ENCODE peak calls at places on chromosomes 1 and 21, in nine cellular contexts. N is A549, M is transverse colon, T is ovary, Q is K562, F is suprapubic skin, P is sigmoid colon, H is H1, K is SK-N-SH. R is an unnamed sample.

GRCh38 chr1:217275617-217276398 is 355.1 kb downstream of the GPATCH2 start:
- DNase-seq in T (no peak), Q (no peak), H (no peak), F (no peak), P (no peak), N (no peak), K (peak), M (no peak), R (no peak)

GRCh38 chr1:103230061-103230460 is 121.7 kb upstream of the COL11A1 start:
- DNase-seq in F (no peak), H (no peak), M (no peak), T (no peak), P (no peak), N (no peak), K (no peak), Q (no peak), R (no peak)

GRCh38 chr21:46457801-46458314 is 833 bp upstream of the DIP2A start:
- DNase-seq in K (peak), N (peak), F (peak), M (peak), T (no peak), H (no peak), P (peak), Q (peak), R (no peak)

GRCh38 chr1:102970496-102971078 is 137.7 kb downstream of the COL11A1 start:
- DNase-seq in M (no peak), H (no peak), N (peak), T (no peak), Q (peak), F (no peak), K (peak), P (no peak), R (peak)

GRCh38 chr1:53311909-53312305 is 16.0 kb downstream of the LRP8 start:
- DNase-seq in P (no peak), H (no peak), N (no peak), K (peak), M (no peak), Q (no peak), F (no peak), T (no peak), R (no peak)

GRCh38 chr1:21520899-21521716 is 11.9 kb downstream of the ALPL start:
- DNase-seq in F (no peak), T (no peak), H (no peak), P (no peak), N (no peak), K (no peak), Q (no peak), M (no peak), R (no peak)

GRCh38 chr1:180415985-180416633 is 86.3 kb downstream of the ACBD6 start:
- DNase-seq in P (no peak), F (no peak), K (peak), M (no peak), T (no peak), Q (peak), H (no peak), N (peak), R (no peak)

GRCh38 chr1:64248065-64248464 is 44.6 kb downstream of the UBE2U start:
- DNase-seq in M (no peak), Q (no peak), H (no peak), F (no peak), N (no peak), K (no peak), T (no peak), P (no peak), R (no peak)

GRCh38 chr1:164801246-164801731 is 242.3 kb downstream of the PBX1 start:
- DNase-seq in Q (no peak), T (no peak), H (no peak), N (no peak), P (no peak), M (no peak), K (no peak), F (no peak), R (no peak)

GRCh38 chr1:24902471-24902891 is 27.6 kb downstream of the RUNX3 start:
- DNase-seq in H (no peak), Q (no peak), K (no peak), M (no peak), P (no peak), F (no peak), N (no peak), T (no peak), R (no peak)

GRCh38 chr1:29352719-29353420 is 116.5 kb downstream of the PTPRU start:
- DNase-seq in H (no peak), N (no peak), Q (no peak), F (no peak), K (no peak), T (no peak), P (no peak), M (no peak), R (no peak)

GRCh38 chr21:36567216-36567917 is 87.4 kb upstream of the CLDN14 start:
- DNase-seq in N (no peak), K (no peak), P (no peak), F (no peak), M (no peak), H (no peak), T (no peak), Q (no peak), R (no peak)

GRCh38 chr21:31326478-31327247 is 17.4 kb downstream of the TIAM1 start:
- DNase-seq in K (no peak), F (no peak), Q (no peak), P (no peak), M (peak), T (no peak), N (no peak), H (no peak), R (no peak)

GRCh38 chr1:225451340-225451739 is 23.5 kb upstream of the LBR start:
- DNase-seq in M (peak), Q (no peak), F (no peak), K (no peak), H (no peak), T (no peak), N (no peak), P (peak), R (no peak)

GRCh38 chr1:182304218-182305016 is 87.2 kb downstream of the GLUL start:
- DNase-seq in K (no peak), H (no peak), N (no peak), P (no peak), F (no peak), M (no peak), Q (no peak), T (no peak), R (peak)

GRCh38 chr1:160813215-160813614 is 17.2 kb downstream of the LY9 start:
- DNase-seq in T (no peak), F (no peak), Q (peak), K (no peak), H (no peak), P (no peak), M (no peak), N (peak), R (no peak)

GRCh38 chr21:26964379-26964778 is 2.5 kb downstream of the ADAMTS5 start:
- DNase-seq in M (peak), K (no peak), N (no peak), Q (no peak), T (peak), F (peak), H (no peak), P (peak), R (no peak)

GRCh38 chr1:30903343-30904034 is 5.1 kb downstream of the SDC3 start:
- DNase-seq in H (no peak), F (peak), P (peak), N (no peak), M (no peak), T (no peak), K (no peak), Q (no peak), R (no peak)

GRCh38 chr1:230289350-230289644 is 136.8 kb downstream of the PGBD5 start:
- DNase-seq in F (no peak), H (no peak), K (no peak), P (no peak), T (no peak), Q (no peak), N (no peak), M (no peak), R (no peak)

GRCh38 chr21:22842875-22843274 is 1844.7 kb downstream of the NCAM2 start:
- DNase-seq in Q (no peak), P (no peak), N (no peak), F (no peak), H (no peak), K (no peak), M (no peak), T (no peak), R (no peak)

GRCh38 chr1:53197301-53198205 is 929 bp downstream of the CPT2 start:
- DNase-seq in K (peak), T (no peak), H (no peak), F (no peak), Q (peak), M (no peak), N (no peak), P (peak), R (no peak)

GRCh38 chr1:57061369-57061768 is 95.6 kb upstream of the C8B start:
- DNase-seq in H (no peak), N (no peak), K (no peak), Q (no peak), P (no peak), M (no peak), T (no peak), F (no peak), R (no peak)

GRCh38 chr1:62962794-62963776 is 179.2 kb downstream of the ATG4C start:
- DNase-seq in H (peak), P (no peak), K (peak), T (no peak), M (peak), F (no peak), N (peak), Q (peak), R (peak)
- TF ChIP-seq EP300 in H (no peak), P (no peak), K (no peak), T (no peak), M (no peak), F (no peak), N (no peak), Q (no peak), R (no peak)

GRCh38 chr1:111777301-111777700 is 21.6 kb downstream of the DDX20 start:
- DNase-seq in Q (no peak), P (no peak), N (no peak), K (no peak), F (no peak), T (no peak), H (no peak), M (no peak), R (no peak)

GRCh38 chr1:111776397-111776796 is 20.7 kb downstream of the DDX20 start:
- DNase-seq in P (no peak), H (no peak), Q (no peak), T (no peak), M (no peak), F (no peak), K (no peak), N (no peak), R (no peak)

GRCh38 chr1:111778066-111778465 is 22.4 kb downstream of the DDX20 start:
- DNase-seq in H (no peak), K (no peak), P (no peak), M (no peak), N (no peak), T (no peak), F (no peak), Q (no peak), R (no peak)

GRCh38 chr1:111778541-111779051 is 22.9 kb downstream of the DDX20 start:
- DNase-seq in H (peak), N (no peak), K (no peak), T (no peak), Q (no peak), P (no peak), F (no peak), M (no peak), R (no peak)

GRCh38 chr1:111776861-111777260 is 21.2 kb downstream of the DDX20 start:
- DNase-seq in T (no peak), F (no peak), K (no peak), M (no peak), P (no peak), N (no peak), Q (no peak), H (no peak), R (no peak)
- H3K4me3 ChIP-seq in T (no peak), F (no peak), K (no peak), M (no peak), P (no peak), N (no peak), Q (no peak), H (no peak), R (no peak)

DNA sequence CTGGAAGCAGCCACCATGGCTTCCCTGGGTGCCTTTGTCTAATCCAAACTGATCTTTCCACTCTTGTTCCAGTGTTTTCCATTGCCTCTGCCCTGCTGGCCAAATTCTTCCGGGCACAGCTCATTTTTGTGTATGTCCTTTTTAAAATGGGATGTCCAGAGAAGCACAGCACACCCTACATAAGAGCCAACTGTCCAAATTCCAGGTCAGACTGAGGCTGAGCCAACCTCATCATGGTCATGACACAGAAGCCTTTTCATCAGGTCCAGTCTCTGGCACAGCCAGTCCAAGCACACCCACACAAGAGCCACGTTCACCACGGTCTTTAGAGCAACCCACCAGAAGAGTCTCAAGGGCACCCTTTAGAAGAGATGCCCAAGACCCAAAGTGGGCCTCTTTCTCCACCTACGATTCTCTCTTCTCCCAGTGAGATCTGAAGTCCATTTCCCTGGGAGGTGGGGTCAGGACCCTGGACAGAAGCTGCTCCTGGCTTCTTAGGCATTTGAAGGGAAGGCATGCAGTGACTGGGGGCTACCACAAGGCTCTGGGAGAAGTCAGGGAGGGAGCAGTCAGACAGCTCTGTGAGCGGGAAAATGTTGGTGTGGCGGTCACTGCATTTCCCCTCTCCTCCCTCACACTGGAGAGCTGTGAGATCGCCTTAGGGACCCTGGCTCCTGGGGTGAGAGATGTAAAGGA is 53.2 kb downstream of the SYT2 start:
- DNase-seq in T (no peak), N (peak), M (no peak), P (no peak), K (no peak), Q (peak), F (no peak), H (peak), R (no peak)
- TF ChIP-seq CTCF in T (no peak), N (no peak), M (no peak), P (no peak), K (peak), Q (peak), F (no peak), H (peak), R (no peak)

GRCh38 chr1:221902961-221903360 is 161.1 kb upstream of the DUSP10 start:
- DNase-seq in P (no peak), H (no peak), K (no peak), N (no peak), Q (no peak), M (no peak), F (no peak), T (no peak), R (no peak)
- TF ChIP-seq EP300 in P (no peak), H (no peak), K (no peak), N (no peak), Q (no peak), M (no peak), F (no peak), T (no peak), R (no peak)

GRCh38 chr1:9349331-9349851 is 56.7 kb downstream of the SPSB1 start:
- DNase-seq in F (no peak), P (no peak), K (no peak), T (no peak), Q (no peak), H (no peak), N (no peak), M (no peak), R (no peak)
- H3K4me3 ChIP-seq in F (no peak), P (no peak), K (no peak), T (no peak), Q (no peak), H (no peak), N (no peak), M (no peak), R (no peak)

GRCh38 chr1:1058921-1059493 is 15.1 kb downstream of the RNF223 start:
- DNase-seq in N (no peak), K (no peak), M (no peak), P (no peak), F (no peak), Q (peak), T (no peak), H (no peak), R (no peak)
- TF ChIP-seq CTCF in N (peak), K (peak), M (no peak), P (no peak), F (no peak), Q (peak), T (no peak), H (no peak), R (no peak)

GRCh38 chr1:36203554-36204346 is 20.5 kb upstream of the THRAP3 start:
- DNase-seq in M (peak), F (no peak), T (peak), K (peak), P (peak), H (no peak), N (no peak), Q (peak), R (peak)

GRCh38 chr1:36208978-36209708 is 15.1 kb upstream of the THRAP3 start:
- DNase-seq in M (no peak), K (no peak), Q (no peak), F (no peak), P (no peak), N (no peak), T (no peak), H (no peak), R (peak)

GRCh38 chr1:36206323-36206858 is 17.9 kb upstream of the THRAP3 start:
- DNase-seq in N (no peak), M (no peak), P (no peak), K (no peak), T (no peak), H (no peak), F (no peak), Q (no peak), R (no peak)

GRCh38 chr1:36204347-36204909 is 19.8 kb upstream of the THRAP3 start:
- DNase-seq in Q (no peak), H (no peak), K (no peak), T (peak), F (no peak), M (no peak), P (no peak), N (no peak), R (no peak)

DNA sequence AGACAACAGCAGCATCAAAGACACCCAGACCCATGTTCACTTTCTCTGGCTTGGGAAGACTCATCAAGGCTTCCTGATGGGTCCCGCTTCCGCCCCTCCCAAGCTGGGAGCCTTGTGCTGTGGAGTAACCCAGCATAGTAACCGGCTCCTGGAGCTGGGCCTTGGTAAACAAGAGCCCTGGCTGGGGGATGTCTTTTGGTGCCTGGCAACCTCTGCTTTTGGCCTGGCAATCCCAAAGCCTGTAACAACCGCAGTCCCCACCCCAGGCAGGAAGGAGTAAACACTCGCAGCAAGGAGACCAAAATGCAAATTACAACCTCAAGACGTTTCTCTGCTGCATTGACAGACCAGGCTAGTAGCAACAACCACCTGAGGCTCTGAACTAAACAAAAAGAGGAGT is 16.9 kb upstream of the THRAP3 start:
- DNase-seq in F (peak), Q (peak), P (peak), H (no peak), N (no peak), T (no peak), K (no peak), M (peak), R (peak)
- TF ChIP-seq EP300 in F (no peak), Q (no peak), P (no peak), H (no peak), N (no peak), T (no peak), K (no peak), M (no peak), R (no peak)

DNA sequence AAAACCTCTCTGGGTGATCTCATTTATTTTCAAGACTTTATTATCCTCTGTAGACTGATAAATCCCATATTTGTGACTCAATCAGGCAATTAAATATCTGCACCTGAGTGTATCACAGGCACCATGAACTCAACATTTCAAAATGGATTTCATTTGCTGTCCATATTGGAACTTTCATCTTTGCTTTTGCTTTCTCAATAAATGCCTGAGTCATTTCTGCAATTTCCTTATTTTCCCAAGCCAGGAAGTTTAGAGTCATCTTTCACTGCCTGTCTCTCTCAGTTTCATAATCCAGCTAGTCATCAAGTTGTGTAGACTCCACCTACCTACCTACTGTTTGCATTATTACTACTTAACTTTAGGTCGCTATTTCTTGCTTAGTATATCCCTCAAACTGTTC is 540.9 kb downstream of the LMO4 start:
- DNase-seq in F (no peak), K (no peak), T (no peak), H (no peak), M (no peak), Q (no peak), P (no peak), N (peak), R (no peak)
- H3K4me3 ChIP-seq in F (no peak), K (no peak), T (no peak), H (no peak), M (no peak), Q (no peak), P (no peak), N (no peak), R (no peak)